ENCODE peak calls at places on chromosomes 2 and 18, in five cellular contexts. D is heart right ventricle; S is H9; X is PC-3; J is CD4-positive, CD25-positive, alpha-beta regulatory T cell. A is an unnamed sample. For H3K9me3, the result is how much of the 10 kb centered on the place peaks cover.

GRCh38 chr2:9422321-9423099 is 818 bp downstream of the ITGB1BP1 start:
- DNase-seq in S (peak), D (peak), X (peak), J (peak), A (peak)

GRCh38 chr2:17879137-17879912 is 858 bp downstream of the KCNS3 start:
- DNase-seq in X (peak), J (no peak), D (peak), S (peak), A (no peak)

GRCh38 chr18:39681061-39681460 is 2115.5 kb upstream of the CELF4 start:
- DNase-seq in D (no peak), J (no peak), X (no peak), S (no peak), A (no peak)

GRCh38 chr2:43890855-43891254 is 52.1 kb downstream of the ABCG8 start:
- DNase-seq in X (no peak), J (no peak), D (no peak), S (no peak), A (no peak)

GRCh38 chr18:78579854-78580577 is 399.6 kb upstream of the SALL3 start:
- DNase-seq in D (no peak), X (no peak), J (no peak), S (no peak), A (no peak)

GRCh38 chr18:23763343-23763742 is 74.1 kb downstream of the LAMA3 start:
- DNase-seq in J (no peak), X (no peak), S (no peak), D (no peak), A (no peak)

GRCh38 chr2:182824056-182824758 is 42.2 kb downstream of the FRZB start:
- DNase-seq in J (no peak), S (no peak), D (no peak), X (no peak), A (no peak)

GRCh38 chr2:143148757-143149156 is 19.5 kb downstream of the ARHGAP15 start:
- DNase-seq in S (no peak), X (no peak), D (no peak), J (no peak), A (no peak)

GRCh38 chr2:20282916-20283592 is 58.1 kb upstream of the SDC1 start:
- DNase-seq in J (no peak), D (peak), S (no peak), X (no peak), A (no peak)

GRCh38 chr18:74652392-74652988 is 54.8 kb downstream of the ZNF407 start:
- DNase-seq in D (no peak), S (no peak), X (peak), J (peak), A (no peak)

GRCh38 chr2:157172239-157172638 is 85.3 kb upstream of the GALNT5 start:
- DNase-seq in J (no peak), X (peak), S (no peak), D (no peak), A (no peak)

GRCh38 chr2:101022221-101022620 is 20.1 kb downstream of the RPL31 start:
- DNase-seq in X (no peak), D (no peak), J (no peak), S (no peak), A (no peak)

GRCh38 chr2:222239945-222240675 is 58.7 kb downstream of the PAX3 start:
- DNase-seq in J (no peak), S (peak), D (peak), X (no peak), A (no peak)

GRCh38 chr2:232464534-232464865 is 8.5 kb downstream of the ALPI start:
- DNase-seq in X (no peak), J (no peak), D (no peak), S (peak), A (no peak)

GRCh38 chr2:152925540-152926448 is 207.4 kb downstream of the ARL6IP6 start:
- DNase-seq in D (peak), X (peak), S (peak), J (no peak), A (peak)

GRCh38 chr2:218074031-218074430 is 5.0 kb downstream of the RUFY4 start:
- DNase-seq in S (peak), D (no peak), X (peak), J (no peak), A (no peak)

GRCh38 chr18:69564602-69565001 is 163.9 kb downstream of the DOK6 start:
- DNase-seq in J (no peak), D (no peak), X (peak), S (no peak), A (no peak)

GRCh38 chr18:24930478-24930877 is 421.5 kb downstream of the ZNF521 start:
- DNase-seq in S (no peak), J (no peak), D (no peak), X (no peak), A (no peak)

GRCh38 chr2:6846540-6846939 is 19.2 kb downstream of the CMPK2 start:
- DNase-seq in X (no peak), D (no peak), J (no peak), S (no peak), A (no peak)

GRCh38 chr2:6846967-6847695 is 18.6 kb downstream of the CMPK2 start:
- DNase-seq in X (no peak), J (no peak), S (no peak), D (no peak), A (no peak)

GRCh38 chr2:6845312-6845711 is 20.4 kb downstream of the CMPK2 start:
- DNase-seq in D (no peak), J (no peak), S (no peak), X (no peak), A (no peak)

GRCh38 chr2:6845903-6846302 is 19.8 kb downstream of the CMPK2 start:
- DNase-seq in D (no peak), X (peak), S (no peak), J (no peak), A (no peak)

DNA sequence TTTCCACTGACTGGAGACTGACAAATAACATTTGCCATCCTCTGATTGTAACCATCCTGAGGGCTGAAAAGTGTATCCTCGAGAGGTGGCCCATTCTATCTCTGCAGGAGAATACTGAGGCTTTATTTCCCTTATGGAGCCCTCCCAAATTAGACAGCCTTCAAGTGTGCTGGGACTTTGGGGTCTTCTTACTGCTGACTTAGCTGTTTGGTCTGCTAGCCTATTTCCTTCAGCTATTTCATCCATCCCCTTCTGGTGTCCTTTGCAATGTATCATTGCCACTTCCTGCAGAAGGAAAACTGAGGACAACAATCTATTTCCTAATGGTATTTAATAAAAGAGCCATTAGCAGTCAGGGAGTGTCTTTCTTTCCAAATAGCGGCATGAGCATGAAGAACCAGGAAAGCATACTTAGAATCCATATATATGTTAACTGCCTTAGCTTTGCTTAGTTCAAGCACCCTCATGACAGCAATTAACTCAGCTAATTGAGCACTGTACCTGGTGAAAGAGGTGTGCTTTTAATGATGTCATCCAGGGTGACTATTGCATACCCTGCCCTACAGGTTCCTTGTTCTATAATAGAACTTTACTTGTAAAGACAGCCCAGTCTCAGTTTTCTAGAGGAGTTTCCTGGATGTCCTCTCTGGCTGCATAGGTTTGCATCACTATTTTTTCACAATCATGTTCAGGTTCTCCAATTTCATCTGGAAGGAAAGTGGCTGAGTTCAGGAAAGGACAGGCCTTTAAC is 24.0 kb downstream of the CMPK2 start:
- DNase-seq in J (no peak), S (no peak), D (no peak), X (no peak), A (no peak)
- H3K9me3 ChIP-seq in J (under half), S (under half), D (under half), X (under half), A (under half)

DNA sequence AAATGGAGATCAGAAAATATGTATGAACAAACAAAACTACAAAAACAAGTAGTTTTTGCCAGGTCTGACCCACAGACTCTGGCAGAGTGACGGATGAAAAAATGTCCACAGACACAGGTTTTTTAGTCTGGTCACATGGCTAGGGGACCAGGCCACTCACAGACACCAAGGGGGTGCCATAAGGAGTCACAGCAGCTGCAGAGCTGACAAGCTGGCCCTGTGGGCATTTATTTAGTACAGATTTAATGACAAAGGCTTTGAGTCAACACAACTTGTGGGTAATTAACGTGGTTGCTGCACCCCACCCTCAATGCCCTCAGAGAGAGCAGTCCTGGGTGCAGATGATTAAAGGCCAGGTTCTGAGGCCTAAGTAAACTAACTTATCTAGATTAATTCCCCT is 76.0 kb downstream of the SH3YL1 start:
- DNase-seq in X (no peak), D (no peak), J (no peak), S (no peak), A (no peak)
- H3K9me3 ChIP-seq in X (under half), D (under half), J (under half), S (under half), A (under half)

DNA sequence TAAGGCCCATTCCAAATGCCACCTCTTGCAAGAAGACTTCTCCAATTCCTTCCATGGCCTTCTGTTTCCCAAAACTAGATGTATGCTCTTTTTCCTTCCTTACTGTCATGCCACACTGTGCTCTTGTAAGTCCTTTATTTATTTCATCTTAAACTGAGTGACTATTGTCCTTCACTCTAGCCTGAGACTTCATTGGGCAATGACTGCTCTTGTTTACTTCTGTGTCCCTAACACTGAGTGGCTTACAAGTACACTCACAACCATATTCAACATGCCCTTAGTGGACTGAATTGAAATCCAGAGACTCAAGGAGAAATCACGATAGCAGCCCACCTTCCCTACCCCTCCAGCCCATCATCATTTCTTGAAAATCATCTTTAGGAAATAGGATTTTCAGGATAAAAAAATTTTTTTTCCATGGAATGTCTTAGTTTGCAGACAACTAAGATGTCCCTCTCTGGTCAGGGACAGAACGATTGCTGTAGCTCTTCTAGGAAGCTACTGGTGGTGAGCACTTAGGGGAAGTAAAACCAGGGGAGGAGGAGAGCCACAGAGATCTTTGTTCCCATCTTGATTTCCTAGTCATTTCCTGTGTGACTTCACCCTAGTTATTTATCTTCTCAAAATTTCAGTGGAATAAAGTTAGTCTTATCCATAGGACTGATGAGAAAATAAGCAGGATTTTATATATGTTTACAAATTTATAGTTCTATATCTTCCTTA is 80.6 kb downstream of the CYRIA start:
- DNase-seq in J (no peak), X (no peak), S (no peak), D (no peak), A (no peak)
- H3K9me3 ChIP-seq in J (under half), X (under half), S (under half), D (under half), A (under half)

DNA sequence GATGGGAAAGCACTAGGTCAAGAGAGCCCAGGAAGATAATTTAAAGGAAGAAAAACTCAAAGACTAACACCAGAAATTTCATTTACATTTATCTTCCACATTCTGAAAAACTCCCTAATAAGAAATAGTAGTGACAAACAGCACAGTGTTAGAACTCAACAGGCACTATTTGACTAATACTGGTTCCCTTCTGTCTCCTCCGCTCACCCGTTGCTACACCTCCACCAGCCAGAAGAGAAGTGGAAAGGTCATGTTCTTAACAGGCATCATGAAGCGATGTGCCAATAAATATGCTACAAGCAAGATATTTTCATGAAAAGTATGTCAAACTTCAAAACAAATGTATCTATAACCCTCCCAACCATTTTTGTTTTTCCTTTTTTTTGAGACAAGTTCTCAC is 5.7 kb downstream of the ROCK1 start:
- DNase-seq in J (no peak), X (no peak), D (no peak), S (no peak), A (no peak)
- H3K9me3 ChIP-seq in J (under half), X (under half), D (under half), S (under half), A (under half)

GRCh38 chr2:3041246-3041645 is 336.4 kb downstream of the EIPR1 start:
- DNase-seq in S (no peak), D (no peak), J (no peak), X (no peak), A (no peak)

GRCh38 chr2:3041841-3042600 is 335.6 kb downstream of the EIPR1 start:
- DNase-seq in J (no peak), S (no peak), X (no peak), D (peak), A (no peak)

GRCh38 chr2:3040066-3040428 is 337.6 kb downstream of the EIPR1 start:
- DNase-seq in X (no peak), S (no peak), D (no peak), J (no peak), A (no peak)

GRCh38 chr2:3039188-3040065 is 338.2 kb downstream of the EIPR1 start:
- DNase-seq in J (no peak), D (no peak), X (no peak), S (no peak), A (no peak)

GRCh38 chr2:3040819-3041218 is 336.8 kb downstream of the EIPR1 start:
- DNase-seq in S (no peak), D (peak), X (no peak), J (no peak), A (no peak)
- H3K9me3 ChIP-seq in S (under half), D (under half), X (under half), J (under half), A (under half)

DNA sequence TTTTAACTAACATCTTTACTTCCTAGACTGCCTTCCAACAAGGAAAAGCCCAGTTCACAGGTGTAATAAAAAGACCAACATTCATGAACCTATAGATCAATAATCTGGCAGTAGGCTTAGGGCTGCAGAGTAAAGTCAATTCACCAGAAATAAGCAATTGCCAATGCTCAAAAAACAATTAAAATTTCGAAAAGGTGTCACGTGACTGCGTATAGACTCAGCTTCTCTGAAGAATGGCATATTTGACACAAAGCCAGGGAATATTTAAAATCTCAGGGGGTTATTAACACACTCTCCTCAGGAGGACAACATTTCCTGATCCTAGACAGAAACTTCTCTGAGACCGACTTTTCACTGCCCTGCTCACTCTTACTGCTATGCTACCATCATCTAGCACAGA is 245.2 kb upstream of the LRATD1 start:
- DNase-seq in J (no peak), X (no peak), D (no peak), S (no peak), A (no peak)
- H3K9me3 ChIP-seq in J (under half), X (under half), D (under half), S (under half), A (under half)

GRCh38 chr2:240526521-240526920 is 31.3 kb downstream of the ANKMY1 start:
- DNase-seq in X (no peak), S (no peak), J (no peak), D (no peak), A (no peak)
- H3K9me3 ChIP-seq in X (under half), S (under half), J (under half), D (under half), A (under half)